ENCODE peak calls at places on chromosomes 1 and 21, in five cellular contexts. One of them, this sample, is unnamed.

GRCh38 chr1:8217011-8217711 is 100.8 kb upstream of the SLC45A1 start:
- DNase-seq in colonic mucosa: no peak
- DNase-seq in iris pigment epithelial cell: peak
- DNase-seq in esophagus muscularis mucosa: no peak
- DNase-seq in stimulated activated CD8-positive, alpha-beta memory T cell treated with anti-CD3 and anti-CD28 coated beads, Interleukin-4, amount 100 ng/mL, for 24 hours: no peak
- DNase-seq in this sample: no peak

GRCh38 chr1:13814131-13814530 is 114.1 kb downstream of the PRDM2 start:
- DNase-seq in colonic mucosa: no peak
- DNase-seq in iris pigment epithelial cell: no peak
- DNase-seq in esophagus muscularis mucosa: no peak
- DNase-seq in stimulated activated CD8-positive, alpha-beta memory T cell treated with anti-CD3 and anti-CD28 coated beads, Interleukin-4, amount 100 ng/mL, for 24 hours: no peak
- DNase-seq in this sample: no peak

GRCh38 chr21:35086357-35086756 is 37.3 kb upstream of the RUNX1 start:
- DNase-seq in colonic mucosa: no peak
- DNase-seq in iris pigment epithelial cell: peak
- DNase-seq in esophagus muscularis mucosa: no peak
- DNase-seq in stimulated activated CD8-positive, alpha-beta memory T cell treated with anti-CD3 and anti-CD28 coated beads, Interleukin-4, amount 100 ng/mL, for 24 hours: no peak
- DNase-seq in this sample: peak

GRCh38 chr1:50415235-50416149 is 7.8 kb downstream of the DMRTA2 start:
- DNase-seq in colonic mucosa: no peak
- DNase-seq in iris pigment epithelial cell: no peak
- DNase-seq in esophagus muscularis mucosa: no peak
- DNase-seq in stimulated activated CD8-positive, alpha-beta memory T cell treated with anti-CD3 and anti-CD28 coated beads, Interleukin-4, amount 100 ng/mL, for 24 hours: no peak
- DNase-seq in this sample: no peak

GRCh38 chr1:41314781-41315481 is 46.3 kb upstream of the FOXO6 start:
- DNase-seq in colonic mucosa: no peak
- DNase-seq in iris pigment epithelial cell: peak
- DNase-seq in esophagus muscularis mucosa: peak
- DNase-seq in stimulated activated CD8-positive, alpha-beta memory T cell treated with anti-CD3 and anti-CD28 coated beads, Interleukin-4, amount 100 ng/mL, for 24 hours: no peak
- DNase-seq in this sample: peak

GRCh38 chr1:9374748-9375345 is 82.2 kb downstream of the SPSB1 start:
- DNase-seq in colonic mucosa: no peak
- DNase-seq in iris pigment epithelial cell: no peak
- DNase-seq in esophagus muscularis mucosa: no peak
- DNase-seq in stimulated activated CD8-positive, alpha-beta memory T cell treated with anti-CD3 and anti-CD28 coated beads, Interleukin-4, amount 100 ng/mL, for 24 hours: no peak
- DNase-seq in this sample: no peak

GRCh38 chr1:1231400-1232223 is at the start of gene SDF4:
- DNase-seq in colonic mucosa: peak
- DNase-seq in iris pigment epithelial cell: peak
- DNase-seq in esophagus muscularis mucosa: peak
- DNase-seq in stimulated activated CD8-positive, alpha-beta memory T cell treated with anti-CD3 and anti-CD28 coated beads, Interleukin-4, amount 100 ng/mL, for 24 hours: peak
- DNase-seq in this sample: peak

GRCh38 chr1:178609015-178609414 is 96.1 kb downstream of the TEX35 start:
- DNase-seq in colonic mucosa: no peak
- DNase-seq in iris pigment epithelial cell: peak
- DNase-seq in esophagus muscularis mucosa: no peak
- DNase-seq in stimulated activated CD8-positive, alpha-beta memory T cell treated with anti-CD3 and anti-CD28 coated beads, Interleukin-4, amount 100 ng/mL, for 24 hours: no peak
- DNase-seq in this sample: peak

GRCh38 chr1:168480997-168481396 is 62.8 kb downstream of the XCL2 start:
- DNase-seq in colonic mucosa: no peak
- DNase-seq in iris pigment epithelial cell: no peak
- DNase-seq in esophagus muscularis mucosa: no peak
- DNase-seq in stimulated activated CD8-positive, alpha-beta memory T cell treated with anti-CD3 and anti-CD28 coated beads, Interleukin-4, amount 100 ng/mL, for 24 hours: no peak
- DNase-seq in this sample: no peak

GRCh38 chr1:116694524-116694923 is 27.0 kb upstream of the IGSF3 start:
- DNase-seq in colonic mucosa: no peak
- DNase-seq in iris pigment epithelial cell: no peak
- DNase-seq in esophagus muscularis mucosa: no peak
- DNase-seq in stimulated activated CD8-positive, alpha-beta memory T cell treated with anti-CD3 and anti-CD28 coated beads, Interleukin-4, amount 100 ng/mL, for 24 hours: no peak
- DNase-seq in this sample: peak

GRCh38 chr1:47745725-47746609 is 251.2 kb downstream of the TRABD2B start:
- DNase-seq in colonic mucosa: no peak
- DNase-seq in iris pigment epithelial cell: no peak
- DNase-seq in esophagus muscularis mucosa: no peak
- DNase-seq in stimulated activated CD8-positive, alpha-beta memory T cell treated with anti-CD3 and anti-CD28 coated beads, Interleukin-4, amount 100 ng/mL, for 24 hours: no peak
- DNase-seq in this sample: no peak

This sample was measured in epithelial cell of esophagus.